ENCODE peak calls at places on chromosome 7, in eight cellular contexts. T is fibroblast of pulmonary artery, G is tibial artery, Z is GM12865, Y is AG04449, A is endothelial cell of umbilical vein, B is choroid plexus epithelial cell, E is right lobe of liver. U is an unnamed sample.

GRCh38 chr7:36673703-36674102 is 50.6 kb downstream of the AOAH start:
- DNase-seq in T (no peak), G (no peak), Z (no peak), Y (no peak), A (no peak), B (no peak), E (no peak), U (no peak)

GRCh38 chr7:11811709-11812108 is 20.3 kb downstream of the THSD7A start:
- DNase-seq in T (no peak), G (no peak), Z (no peak), Y (no peak), A (no peak), B (no peak), E (no peak), U (no peak)

GRCh38 chr7:94088560-94088959 is 84.4 kb upstream of the BET1 start:
- DNase-seq in T (peak; percentile 45), G (no peak), Z (no peak), Y (no peak), A (peak; percentile 26), B (peak; percentile 30), E (no peak), U (no peak)

GRCh38 chr7:2477447-2478386 is 1.5 kb upstream of the GRIFIN start:
- DNase-seq in T (peak; percentile 60), G (no peak), Z (peak; percentile 56), Y (no peak), A (peak; percentile 53), B (peak; percentile 57), E (peak; percentile 75), U (no peak)

GRCh38 chr7:70619130-70619529 is 512.8 kb upstream of the GALNT17 start:
- DNase-seq in T (no peak), G (no peak), Z (no peak), Y (no peak), A (no peak), B (no peak), E (no peak), U (no peak)

GRCh38 chr7:115471891-115472290 is 550.0 kb downstream of the MDFIC start:
- DNase-seq in T (peak; percentile 35), G (no peak), Z (no peak), Y (no peak), A (no peak), B (peak; percentile 15), E (no peak), U (no peak)

GRCh38 chr7:73829921-73830617 is 727 bp upstream of the CLDN4 start:
- DNase-seq in T (no peak), G (no peak), Z (no peak), Y (no peak), A (no peak), B (no peak), E (no peak), U (no peak)

GRCh38 chr7:2373124-2373556 is 18.5 kb downstream of the EIF3B start:
- DNase-seq in T (no peak), G (no peak), Z (no peak), Y (no peak), A (no peak), B (peak; percentile 28), E (peak; percentile 65), U (no peak)

GRCh38 chr7:103446046-103446520 is at the start of gene SLC26A5:
- DNase-seq in T (no peak), G (no peak), Z (no peak), Y (no peak), A (no peak), B (no peak), E (peak; percentile 39), U (no peak)

GRCh38 chr7:18497800-18498199 is 2.3 kb downstream of the HDAC9 start:
- DNase-seq in T (no peak), G (no peak), Z (no peak), Y (no peak), A (no peak), B (no peak), E (no peak), U (no peak)

DNA sequence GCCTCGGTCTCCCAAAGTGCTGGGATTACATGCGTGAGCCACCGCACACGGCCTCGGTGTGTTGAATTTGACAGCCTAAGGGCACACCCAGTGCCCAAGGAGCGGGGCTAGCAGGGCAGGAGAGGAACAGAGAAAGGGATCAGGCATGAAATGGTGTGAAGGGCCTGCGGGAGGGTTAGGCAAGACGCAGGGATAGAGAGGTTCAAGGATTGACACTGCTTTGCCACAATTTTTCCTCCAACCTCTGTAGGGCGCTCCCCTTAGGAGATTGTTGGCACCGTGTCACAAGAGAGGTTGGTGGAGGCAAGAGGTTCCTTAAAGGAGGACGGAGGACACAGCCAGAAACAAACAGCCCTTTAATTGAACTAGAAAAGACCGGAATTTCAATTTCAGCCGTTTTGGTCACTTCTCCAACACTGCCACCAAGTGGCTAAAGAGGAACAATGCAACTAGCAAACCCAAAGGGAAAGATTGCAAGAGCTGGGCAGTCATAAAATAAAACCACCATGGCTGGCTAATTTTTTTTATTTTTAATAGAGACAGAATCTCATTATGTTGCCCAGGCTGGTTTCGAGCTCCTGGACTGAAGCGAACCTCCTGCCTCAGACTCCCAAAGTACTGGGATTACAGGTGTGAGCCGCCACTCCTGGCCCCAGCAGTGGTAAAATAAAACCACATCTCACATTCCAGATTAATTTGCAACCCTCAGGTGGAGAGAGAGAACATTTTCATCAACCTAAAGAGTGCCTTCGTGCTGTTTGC is 6.9 kb upstream of the CREB3L2 start:
- DNase-seq in T (peak; percentile 83), G (no peak), Z (peak; percentile 75), Y (no peak), A (peak; percentile 58), B (peak; percentile 85), E (no peak), U (no peak)
- H3K4me3 ChIP-seq in T (no peak overlapping the region), G (no peak overlapping the region), Z (no peak overlapping the region), Y (no peak overlapping the region), A (no peak overlapping the region), B (no peak overlapping the region), E (no peak overlapping the region), U (no peak overlapping the region)

DNA sequence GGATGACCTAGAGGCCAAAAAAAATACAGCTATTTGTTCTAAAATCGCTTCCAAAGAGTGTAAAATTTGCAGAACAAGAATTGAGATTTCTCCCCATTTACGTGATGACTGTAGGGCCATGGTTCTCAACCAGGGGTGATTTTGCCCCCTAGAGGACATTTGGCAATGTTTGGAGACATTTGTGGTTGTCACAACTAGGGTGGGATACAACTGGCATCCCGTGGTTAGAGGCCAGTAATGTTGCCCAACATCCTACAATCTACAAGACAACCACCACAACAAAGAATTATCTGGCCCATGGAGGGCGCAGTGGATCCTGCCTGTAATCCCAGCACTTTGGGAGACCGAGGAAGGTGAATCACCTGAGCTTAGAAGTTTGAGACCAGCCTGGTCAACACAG is 22.8 kb upstream of the MALSU1 start:
- DNase-seq in T (peak; percentile 14), G (no peak), Z (peak; percentile 39), Y (no peak), A (no peak), B (peak; percentile 13), E (no peak), U (no peak)
- TF ChIP-seq CTCF in T (peak; percentile 15), G (no peak), Z (peak; percentile 25), Y (no peak), A (peak; percentile 11), B (peak; percentile 26), E (no peak), U (peak; percentile 7)

GRCh38 chr7:129843982-129844840 is 108.5 kb downstream of the UBE2H start:
- DNase-seq in T (no peak), G (no peak), Z (peak; percentile 30), Y (no peak), A (peak; percentile 41), B (peak; percentile 29), E (no peak), U (no peak)

GRCh38 chr7:129841465-129841864 is 111.3 kb downstream of the UBE2H start:
- DNase-seq in T (no peak), G (no peak), Z (no peak), Y (no peak), A (no peak), B (no peak), E (no peak), U (no peak)

GRCh38 chr7:129843365-129843898 is 109.3 kb downstream of the UBE2H start:
- DNase-seq in T (no peak), G (no peak), Z (no peak), Y (no peak), A (no peak), B (peak; percentile 59), E (no peak), U (no peak)

GRCh38 chr7:129836983-129837382 is 115.8 kb downstream of the UBE2H start:
- DNase-seq in T (no peak), G (no peak), Z (no peak), Y (no peak), A (no peak), B (no peak), E (no peak), U (no peak)

DNA sequence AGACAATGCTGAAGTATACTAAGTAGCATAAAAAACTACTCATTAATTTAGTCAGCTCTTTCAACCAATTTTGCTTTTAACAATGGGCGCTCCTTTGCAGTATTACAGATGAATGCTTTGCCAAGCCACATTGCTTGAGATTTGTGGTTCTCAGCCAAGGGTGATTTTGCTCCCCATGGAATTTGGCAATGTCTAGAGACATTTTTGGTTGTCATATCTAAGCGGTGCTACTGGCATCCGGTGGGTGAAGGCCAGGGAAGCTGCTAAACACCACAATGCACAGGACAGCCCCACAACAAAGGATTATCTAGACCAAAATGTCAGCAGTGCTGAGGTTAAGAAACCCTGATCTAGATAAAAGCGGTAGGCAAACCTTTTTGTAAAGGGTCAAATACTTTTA is 112.0 kb downstream of the UBE2H start:
- DNase-seq in T (peak; percentile 72), G (no peak), Z (no peak), Y (no peak), A (no peak), B (no peak), E (no peak), U (no peak)
- H3K4me3 ChIP-seq in T (no peak overlapping the region), G (no peak overlapping the region), Z (no peak overlapping the region), Y (no peak overlapping the region), A (no peak overlapping the region), B (no peak overlapping the region), E (no peak overlapping the region), U (no peak overlapping the region)

DNA sequence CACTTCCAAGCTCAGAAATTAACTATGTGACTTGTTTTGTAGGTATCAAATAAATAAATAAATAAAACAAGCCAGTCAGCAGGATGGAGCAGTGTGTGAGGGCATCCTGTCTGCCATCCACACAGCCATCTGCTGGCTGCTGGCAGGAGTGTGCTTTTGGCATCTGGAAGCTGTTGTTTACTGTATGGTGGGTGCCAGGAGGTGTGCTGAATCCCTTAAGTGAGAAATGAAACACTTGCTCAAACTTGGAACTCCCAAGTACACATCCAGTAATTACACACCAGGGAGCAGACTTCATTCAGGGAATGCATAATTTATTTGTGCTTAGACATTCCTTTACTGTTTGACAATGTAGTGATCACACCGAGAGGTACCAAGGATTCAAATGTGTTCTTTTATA is 16.9 kb upstream of the TAX1BP1 start:
- DNase-seq in T (peak; percentile 27), G (no peak), Z (no peak), Y (no peak), A (peak; percentile 89), B (peak; percentile 13), E (peak; percentile 28), U (peak; percentile 54)
- TF ChIP-seq CTCF in T (peak; percentile 25), G (no peak), Z (no peak), Y (peak; percentile 27), A (peak; percentile 37), B (peak; percentile 31), E (peak; percentile 19), U (peak; percentile 35)

U was measured in LNCaP clone FGC.